ENCODE peak calls at places on chromosomes 16 and 17, in six cellular contexts. R is stomach, Q is MM.1S, I is endothelial cell of umbilical vein, D is A673, S is pancreas. A is an unnamed sample.

GRCh38 chr17:17809527-17810373 is 27.0 kb downstream of the SREBF1 start:
- DNase-seq in R (no peak), D (peak; percentile 82), S (no peak), Q (no peak), I (no peak), A (peak; percentile 70)

GRCh38 chr16:82160226-82160625 is 9.8 kb downstream of the MPHOSPH6 start:
- DNase-seq in S (no peak), R (no peak), Q (no peak), D (no peak), I (no peak), A (no peak)

GRCh38 chr16:17379121-17379571 is 91.6 kb downstream of the XYLT1 start:
- DNase-seq in I (no peak), R (no peak), Q (no peak), D (no peak), S (no peak), A (peak; percentile 47)

GRCh38 chr17:13047016-13047415 is 29.2 kb upstream of the ELAC2 start:
- DNase-seq in S (no peak), I (no peak), Q (no peak), R (no peak), D (no peak), A (no peak)

GRCh38 chr16:4882261-4882632 is 35.0 kb downstream of the UBN1 start:
- DNase-seq in R (no peak), I (peak; percentile 21), S (no peak), D (no peak), Q (no peak), A (no peak)

GRCh38 chr17:28216528-28216927 is 102.5 kb upstream of the TMEM97 start:
- DNase-seq in Q (no peak), R (no peak), S (no peak), I (no peak), D (no peak), A (no peak)

GRCh38 chr17:46212634-46213435 is 19.6 kb upstream of the KANSL1 start:
- DNase-seq in R (peak; percentile 73), Q (peak; percentile 52), D (peak; percentile 81), I (peak; percentile 83), S (peak; percentile 71), A (peak; percentile 83)

GRCh38 chr17:76867578-76868175 is 527 bp upstream of the MGAT5B start:
- DNase-seq in Q (no peak), D (no peak), R (no peak), I (peak; percentile 23), S (no peak), A (peak; percentile 32)

GRCh38 chr17:77875881-77876509 is 82.5 kb upstream of the TNRC6C start:
- DNase-seq in S (no peak), Q (peak; percentile 57), R (no peak), D (no peak), I (no peak), A (no peak)

GRCh38 chr16:89217388-89218191 is at the start of gene ZNF778:
- DNase-seq in R (peak; percentile 87), D (peak; percentile 89), S (peak; percentile 77), I (peak; percentile 88), Q (peak; percentile 79), A (peak; percentile 90)

GRCh38 chr17:37839196-37839978 is 84.8 kb upstream of the TBC1D3K start:
- DNase-seq in D (no peak), I (no peak), R (no peak), Q (no peak), S (no peak), A (no peak)

GRCh38 chr16:86718118-86718517 is 139.8 kb downstream of the FOXL1 start:
- DNase-seq in S (no peak), I (peak; percentile 23), D (no peak), R (no peak), Q (no peak), A (peak; percentile 33)

GRCh38 chr16:21708533-21709115 is 44.9 kb downstream of the OTOA start:
- DNase-seq in D (peak; percentile 75), S (peak; percentile 44), Q (peak; percentile 75), R (peak; percentile 83), I (peak; percentile 74), A (peak; percentile 89)

GRCh38 chr17:63626551-63627228 is 4.5 kb downstream of the MAP3K3 start:
- DNase-seq in I (peak; percentile 67), D (no peak), S (no peak), R (no peak), Q (no peak), A (no peak)

GRCh38 chr16:27529962-27530361 is 19.8 kb downstream of the GTF3C1 start:
- DNase-seq in D (no peak), S (no peak), R (no peak), I (no peak), Q (no peak), A (no peak)

GRCh38 chr16:10981697-10982216 is 37.4 kb downstream of the CLEC16A start:
- DNase-seq in D (peak; percentile 50), S (no peak), I (no peak), R (no peak), Q (peak; percentile 31), A (no peak)

GRCh38 chr17:81960130-81960958 is 643 bp downstream of the NOTUM start:
- DNase-seq in Q (no peak), I (no peak), R (no peak), D (no peak), S (no peak), A (no peak)

GRCh38 chr16:2004795-2005517 is 4.7 kb downstream of the ZNF598 start:
- DNase-seq in S (peak; percentile 31), Q (no peak), D (no peak), I (no peak), R (no peak), A (peak; percentile 63)

GRCh38 chr17:47621293-47622178 is 28.2 kb upstream of the KPNB1 start:
- DNase-seq in I (peak; percentile 80), D (peak; percentile 73), S (no peak), Q (no peak), R (no peak), A (peak; percentile 30)
- TF ChIP-seq CTCF in I (no peak), D (peak; percentile 21), S (no peak), Q (peak; percentile 30), R (no peak), A (no peak)

GRCh38 chr16:87849419-87850008 is 19.8 kb downstream of the SLC7A5 start:
- DNase-seq in I (no peak), R (peak; percentile 78), S (no peak), Q (no peak), D (no peak), A (no peak)

GRCh38 chr16:87853411-87854052 is 15.8 kb downstream of the SLC7A5 start:
- DNase-seq in I (peak; percentile 83), S (peak; percentile 84), R (peak; percentile 95), Q (no peak), D (peak; percentile 97), A (peak; percentile 96)

GRCh38 chr16:87850009-87851006 is 19.0 kb downstream of the SLC7A5 start:
- DNase-seq in I (peak; percentile 51), R (peak; percentile 78), Q (no peak), D (peak; percentile 81), S (peak; percentile 45), A (peak; percentile 73)

GRCh38 chr16:87851141-87851587 is 18.1 kb downstream of the SLC7A5 start:
- DNase-seq in Q (no peak), I (no peak), D (no peak), R (no peak), S (no peak), A (no peak)

GRCh38 chr16:87851601-87852000 is 17.7 kb downstream of the SLC7A5 start:
- DNase-seq in R (no peak), D (no peak), I (no peak), Q (no peak), S (no peak), A (no peak)
- H3K36me3 ChIP-seq in R (peaks cover 29% of the 10 kb centered on the region), D (peaks cover 69% of the 10 kb centered on the region), I (peaks cover 2% of the 10 kb centered on the region), Q (no peaks in the 10 kb centered on the region), S (no peaks in the 10 kb centered on the region), A (no peaks in the 10 kb centered on the region)

GRCh38 chr17:59668816-59669215 is 38.4 kb downstream of the PTRH2 start:
- DNase-seq in R (no peak), D (peak; percentile 14), I (peak; percentile 94), S (no peak), Q (no peak), A (no peak)
- H3K4me1 ChIP-seq in R (peaks cover 5% of the 10 kb centered on the region), D (no peaks in the 10 kb centered on the region), I (peaks cover 55% of the 10 kb centered on the region), S (peaks cover 5% of the 10 kb centered on the region), Q (no peaks in the 10 kb centered on the region), A (peaks cover 3% of the 10 kb centered on the region)

DNA sequence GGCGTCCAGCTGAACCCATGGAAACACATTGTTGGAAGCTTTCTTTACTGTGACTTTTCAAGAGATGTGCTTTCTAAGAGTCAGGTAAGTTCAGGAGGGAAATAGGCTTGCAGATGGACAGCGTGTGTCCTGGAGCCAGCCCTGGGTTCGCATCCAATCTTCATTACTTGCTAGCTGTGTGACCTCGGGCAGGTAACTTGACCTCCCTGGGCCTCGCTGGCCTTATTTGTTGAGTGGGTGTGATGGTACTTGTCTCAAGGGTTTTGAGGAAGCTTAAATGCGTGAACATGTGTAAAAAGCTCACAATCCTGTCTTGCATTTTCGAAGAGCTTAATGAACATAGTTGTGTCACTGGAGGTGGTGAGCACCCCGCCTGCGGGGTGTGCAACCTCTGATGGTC is 11.8 kb downstream of the ADGRG1 start:
- DNase-seq in D (no peak), S (no peak), R (no peak), I (no peak), Q (no peak), A (no peak)
- TF ChIP-seq CTCF in D (no peak), S (no peak), R (no peak), I (no peak), Q (no peak), A (no peak)